ENCODE peak calls at places on chromosomes 11 and 22, in five cellular contexts. One of them, this sample, is unnamed.

GRCh38 chr22:35409783-35410662 is 10.1 kb downstream of the MCM5 start:
- DNase-seq in psoas muscle: no peak
- DNase-seq in iPS-NIHi11: no peak
- DNase-seq in Calu3: no peak
- DNase-seq in DMS153: no peak
- DNase-seq in this sample: peak; percentile 63

GRCh38 chr11:91178366-91178765 is 955.5 kb upstream of the CHORDC1 start:
- DNase-seq in Calu3: no peak
- DNase-seq in psoas muscle: no peak
- DNase-seq in iPS-NIHi11: no peak
- DNase-seq in DMS153: no peak
- DNase-seq in this sample: no peak

GRCh38 chr11:130040281-130040940 is 29.3 kb upstream of the APLP2 start:
- DNase-seq in Calu3: no peak
- DNase-seq in psoas muscle: no peak
- DNase-seq in DMS153: no peak
- DNase-seq in iPS-NIHi11: no peak
- DNase-seq in this sample: no peak

GRCh38 chr22:41862160-41862529 is 29.2 kb downstream of the SREBF2 start:
- DNase-seq in psoas muscle: no peak
- DNase-seq in DMS153: no peak
- DNase-seq in Calu3: no peak
- DNase-seq in iPS-NIHi11: no peak
- DNase-seq in this sample: no peak

GRCh38 chr11:78170413-78170812 is 18.0 kb downstream of the KCTD21 start:
- DNase-seq in iPS-NIHi11: no peak
- DNase-seq in Calu3: no peak
- DNase-seq in DMS153: no peak
- DNase-seq in psoas muscle: no peak
- DNase-seq in this sample: no peak

GRCh38 chr11:83600656-83601055 is 314.5 kb upstream of the CCDC90B start:
- DNase-seq in Calu3: no peak
- DNase-seq in DMS153: no peak
- DNase-seq in iPS-NIHi11: no peak
- DNase-seq in psoas muscle: no peak
- DNase-seq in this sample: no peak

GRCh38 chr22:30733081-30733680 is 38.5 kb downstream of the OSBP2 start:
- DNase-seq in Calu3: no peak
- DNase-seq in psoas muscle: no peak
- DNase-seq in iPS-NIHi11: no peak
- DNase-seq in DMS153: no peak
- DNase-seq in this sample: no peak

GRCh38 chr22:31995807-31996206 is 47.3 kb upstream of the SLC5A1 start:
- DNase-seq in DMS153: no peak
- DNase-seq in Calu3: no peak
- DNase-seq in psoas muscle: no peak
- DNase-seq in iPS-NIHi11: no peak
- DNase-seq in this sample: no peak

GRCh38 chr11:83159901-83160865 is 3.3 kb downstream of the PCF11 start:
- DNase-seq in DMS153: no peak
- DNase-seq in psoas muscle: no peak
- DNase-seq in Calu3: peak; percentile 34
- DNase-seq in iPS-NIHi11: no peak
- DNase-seq in this sample: no peak

GRCh38 chr22:42906605-42907338 is 49.7 kb upstream of the ARFGAP3 start:
- DNase-seq in psoas muscle: peak; percentile 65
- DNase-seq in Calu3: no peak
- DNase-seq in DMS153: no peak
- DNase-seq in iPS-NIHi11: no peak
- DNase-seq in this sample: peak; percentile 82

GRCh38 chr22:47051435-47052175 is 289.2 kb downstream of the TBC1D22A start:
- DNase-seq in DMS153: peak; percentile 90
- DNase-seq in Calu3: no peak
- DNase-seq in psoas muscle: no peak
- DNase-seq in iPS-NIHi11: no peak
- DNase-seq in this sample: no peak

This sample was measured in right atrium auricular region.